ENCODE peak calls at places on chromosomes 1 and 21, in six cellular contexts. One of them, this sample, is unnamed.
A peak's percentile ranks its signal among the peaks of the same experiment; 100 is the strongest.

GRCh38 chr21:44727321-44727720 is 15.9 kb upstream of the TSPEAR start:
- DNase-seq in astrocyte of the hippocampus: no peak
- DNase-seq in esophagus muscularis mucosa: no peak
- DNase-seq in caudate nucleus: no peak
- DNase-seq in pulmonary artery endothelial cell: no peak
- DNase-seq in uterus: no peak
- DNase-seq in this sample: no peak

GRCh38 chr1:161196521-161197451 is 2.1 kb downstream of the ADAMTS4 start:
- DNase-seq in esophagus muscularis mucosa: no peak
- DNase-seq in pulmonary artery endothelial cell: no peak
- DNase-seq in caudate nucleus: no peak
- DNase-seq in astrocyte of the hippocampus: no peak
- DNase-seq in uterus: peak; percentile 68
- DNase-seq in this sample: no peak

GRCh38 chr1:231893400-231894102 is 267.0 kb downstream of the DISC1 start:
- DNase-seq in caudate nucleus: no peak
- DNase-seq in astrocyte of the hippocampus: no peak
- DNase-seq in esophagus muscularis mucosa: no peak
- DNase-seq in uterus: no peak
- DNase-seq in pulmonary artery endothelial cell: no peak
- DNase-seq in this sample: no peak

GRCh38 chr1:170010443-170010842 is 64.1 kb downstream of the KIFAP3 start:
- DNase-seq in esophagus muscularis mucosa: no peak
- DNase-seq in uterus: peak; percentile 41
- DNase-seq in astrocyte of the hippocampus: peak; percentile 53
- DNase-seq in pulmonary artery endothelial cell: peak; percentile 4
- DNase-seq in caudate nucleus: no peak
- DNase-seq in this sample: peak; percentile 43

GRCh38 chr1:152912900-152913299 is 4.6 kb downstream of the IVL start:
- DNase-seq in uterus: no peak
- DNase-seq in esophagus muscularis mucosa: no peak
- DNase-seq in astrocyte of the hippocampus: no peak
- DNase-seq in pulmonary artery endothelial cell: no peak
- DNase-seq in caudate nucleus: no peak
- DNase-seq in this sample: no peak

GRCh38 chr1:154943649-154944421 is 7.3 kb upstream of the PMVK start:
- DNase-seq in esophagus muscularis mucosa: no peak
- DNase-seq in pulmonary artery endothelial cell: no peak
- DNase-seq in caudate nucleus: no peak
- DNase-seq in uterus: no peak
- DNase-seq in astrocyte of the hippocampus: peak; percentile 52
- DNase-seq in this sample: no peak

GRCh38 chr1:32771561-32772280 is 45.4 kb downstream of the YARS1 start:
- DNase-seq in esophagus muscularis mucosa: no peak
- DNase-seq in caudate nucleus: no peak
- DNase-seq in pulmonary artery endothelial cell: no peak
- DNase-seq in astrocyte of the hippocampus: no peak
- DNase-seq in uterus: no peak
- DNase-seq in this sample: no peak

GRCh38 chr1:231800071-231800470 is 173.5 kb downstream of the DISC1 start:
- DNase-seq in uterus: no peak
- DNase-seq in pulmonary artery endothelial cell: no peak
- DNase-seq in esophagus muscularis mucosa: peak; percentile 17
- DNase-seq in caudate nucleus: no peak
- DNase-seq in astrocyte of the hippocampus: peak; percentile 73
- DNase-seq in this sample: peak; percentile 30

GRCh38 chr1:203175237-203176181 is at the start of gene MYBPH:
- DNase-seq in caudate nucleus: no peak
- DNase-seq in astrocyte of the hippocampus: no peak
- DNase-seq in esophagus muscularis mucosa: no peak
- DNase-seq in uterus: no peak
- DNase-seq in pulmonary artery endothelial cell: no peak
- DNase-seq in this sample: no peak

GRCh38 chr1:16114527-16115467 is 41.1 kb downstream of the EPHA2 start:
- DNase-seq in astrocyte of the hippocampus: peak; percentile 34
- DNase-seq in uterus: no peak
- DNase-seq in pulmonary artery endothelial cell: no peak
- DNase-seq in caudate nucleus: no peak
- DNase-seq in esophagus muscularis mucosa: no peak
- DNase-seq in this sample: no peak

GRCh38 chr1:91650764-91651163 is 150.1 kb downstream of the CDC7 start:
- DNase-seq in pulmonary artery endothelial cell: peak; percentile 40
- DNase-seq in astrocyte of the hippocampus: peak; percentile 61
- DNase-seq in caudate nucleus: no peak
- DNase-seq in esophagus muscularis mucosa: peak; percentile 93
- DNase-seq in uterus: peak; percentile 95
- DNase-seq in this sample: peak; percentile 98

GRCh38 chr1:226882187-226882586 is 11.8 kb downstream of the PSEN2 start:
- DNase-seq in pulmonary artery endothelial cell: no peak
- DNase-seq in astrocyte of the hippocampus: no peak
- DNase-seq in uterus: no peak
- DNase-seq in caudate nucleus: no peak
- DNase-seq in esophagus muscularis mucosa: no peak
- DNase-seq in this sample: no peak

GRCh38 chr1:12161662-12162458 is 4.9 kb upstream of the TNFRSF1B start:
- DNase-seq in caudate nucleus: peak; percentile 34
- DNase-seq in pulmonary artery endothelial cell: peak; percentile 88
- DNase-seq in uterus: peak; percentile 90
- DNase-seq in esophagus muscularis mucosa: peak; percentile 95
- DNase-seq in astrocyte of the hippocampus: peak; percentile 77
- DNase-seq in this sample: peak; percentile 58

GRCh38 chr21:34501716-34502115 is 10.3 kb downstream of the KCNE1 start:
- DNase-seq in astrocyte of the hippocampus: no peak
- DNase-seq in uterus: no peak
- DNase-seq in pulmonary artery endothelial cell: no peak
- DNase-seq in esophagus muscularis mucosa: no peak
- DNase-seq in caudate nucleus: no peak
- DNase-seq in this sample: no peak

GRCh38 chr1:90391116-90391515 is 326.0 kb downstream of the BARHL2 start:
- DNase-seq in caudate nucleus: no peak
- DNase-seq in astrocyte of the hippocampus: peak; percentile 61
- DNase-seq in uterus: no peak
- DNase-seq in pulmonary artery endothelial cell: peak; percentile 19
- DNase-seq in esophagus muscularis mucosa: no peak
- DNase-seq in this sample: peak; percentile 60

GRCh38 chr1:167566766-167567165 is 13.2 kb upstream of the CREG1 start:
- DNase-seq in esophagus muscularis mucosa: no peak
- DNase-seq in caudate nucleus: no peak
- DNase-seq in astrocyte of the hippocampus: no peak
- DNase-seq in pulmonary artery endothelial cell: no peak
- DNase-seq in uterus: no peak
- DNase-seq in this sample: no peak

GRCh38 chr1:9688599-9688998 is 37.1 kb downstream of the PIK3CD start:
- DNase-seq in uterus: no peak
- DNase-seq in caudate nucleus: no peak
- DNase-seq in esophagus muscularis mucosa: no peak
- DNase-seq in astrocyte of the hippocampus: no peak
- DNase-seq in pulmonary artery endothelial cell: no peak
- DNase-seq in this sample: no peak

GRCh38 chr1:203682401-203683383 is 56.1 kb downstream of the ATP2B4 start:
- DNase-seq in pulmonary artery endothelial cell: peak; percentile 54
- DNase-seq in uterus: peak; percentile 43
- DNase-seq in astrocyte of the hippocampus: no peak
- DNase-seq in caudate nucleus: no peak
- DNase-seq in esophagus muscularis mucosa: no peak
- DNase-seq in this sample: peak; percentile 16

GRCh38 chr1:223712184-223712855 is at the start of gene CAPN2:
- DNase-seq in astrocyte of the hippocampus: peak; percentile 97
- DNase-seq in esophagus muscularis mucosa: no peak
- DNase-seq in pulmonary artery endothelial cell: peak; percentile 60
- DNase-seq in caudate nucleus: peak; percentile 64
- DNase-seq in uterus: peak; percentile 76
- DNase-seq in this sample: peak; percentile 59

GRCh38 chr1:3432306-3432705 is 22.2 kb upstream of the ARHGEF16 start:
- DNase-seq in caudate nucleus: no peak
- DNase-seq in astrocyte of the hippocampus: no peak
- DNase-seq in pulmonary artery endothelial cell: no peak
- DNase-seq in uterus: no peak
- DNase-seq in esophagus muscularis mucosa: no peak
- DNase-seq in this sample: no peak

GRCh38 chr1:225658041-225658440 is 5.1 kb upstream of the ENAH start:
- DNase-seq in caudate nucleus: no peak
- DNase-seq in pulmonary artery endothelial cell: no peak
- DNase-seq in esophagus muscularis mucosa: no peak
- DNase-seq in uterus: no peak
- DNase-seq in astrocyte of the hippocampus: no peak
- DNase-seq in this sample: no peak

GRCh38 chr1:35202048-35202719 is 9.2 kb upstream of the SFPQ start:
- DNase-seq in uterus: peak; percentile 68
- DNase-seq in astrocyte of the hippocampus: peak; percentile 90
- DNase-seq in esophagus muscularis mucosa: no peak
- DNase-seq in pulmonary artery endothelial cell: peak; percentile 56
- DNase-seq in caudate nucleus: peak; percentile 53
- DNase-seq in this sample: peak; percentile 84

GRCh38 chr1:10107985-10108663 is 75.4 kb downstream of the UBE4B start:
- DNase-seq in astrocyte of the hippocampus: peak; percentile 96
- DNase-seq in caudate nucleus: no peak
- DNase-seq in esophagus muscularis mucosa: no peak
- DNase-seq in uterus: no peak
- DNase-seq in pulmonary artery endothelial cell: peak; percentile 75
- DNase-seq in this sample: peak; percentile 90

GRCh38 chr1:43058545-43059360 is 100.1 kb upstream of the SLC2A1 start:
- DNase-seq in esophagus muscularis mucosa: no peak
- DNase-seq in caudate nucleus: no peak
- DNase-seq in uterus: no peak
- DNase-seq in astrocyte of the hippocampus: peak; percentile 67
- DNase-seq in pulmonary artery endothelial cell: no peak
- DNase-seq in this sample: peak; percentile 66

GRCh38 chr1:222909586-222909985 is 94.7 kb downstream of the DISP1 start:
- DNase-seq in caudate nucleus: no peak
- DNase-seq in astrocyte of the hippocampus: no peak
- DNase-seq in pulmonary artery endothelial cell: no peak
- DNase-seq in esophagus muscularis mucosa: no peak
- DNase-seq in uterus: no peak
- DNase-seq in this sample: peak; percentile 51

GRCh38 chr1:18288609-18289219 is 181.1 kb downstream of the IGSF21 start:
- DNase-seq in uterus: no peak
- DNase-seq in astrocyte of the hippocampus: no peak
- DNase-seq in caudate nucleus: no peak
- DNase-seq in esophagus muscularis mucosa: no peak
- DNase-seq in pulmonary artery endothelial cell: no peak
- DNase-seq in this sample: no peak

GRCh38 chr1:8540266-8540926 is 222.5 kb downstream of the SLC45A1 start:
- DNase-seq in pulmonary artery endothelial cell: no peak
- DNase-seq in uterus: peak; percentile 86
- DNase-seq in caudate nucleus: no peak
- DNase-seq in esophagus muscularis mucosa: no peak
- DNase-seq in astrocyte of the hippocampus: no peak
- DNase-seq in this sample: peak; percentile 94

GRCh38 chr21:21751286-21751685 is 753.1 kb downstream of the NCAM2 start:
- DNase-seq in esophagus muscularis mucosa: no peak
- DNase-seq in pulmonary artery endothelial cell: no peak
- DNase-seq in caudate nucleus: no peak
- DNase-seq in astrocyte of the hippocampus: no peak
- DNase-seq in uterus: no peak
- DNase-seq in this sample: no peak

GRCh38 chr1:30033276-30034104 is 689.9 kb downstream of the MATN1 start:
- DNase-seq in pulmonary artery endothelial cell: no peak
- DNase-seq in uterus: no peak
- DNase-seq in esophagus muscularis mucosa: peak; percentile 75
- DNase-seq in astrocyte of the hippocampus: no peak
- DNase-seq in caudate nucleus: no peak
- DNase-seq in this sample: peak; percentile 34

GRCh38 chr21:31624961-31625491 is 34.5 kb upstream of the SOD1 start:
- DNase-seq in esophagus muscularis mucosa: no peak
- DNase-seq in pulmonary artery endothelial cell: no peak
- DNase-seq in caudate nucleus: no peak
- DNase-seq in uterus: no peak
- DNase-seq in astrocyte of the hippocampus: no peak
- DNase-seq in this sample: no peak

GRCh38 chr1:67597336-67597735 is 87.7 kb upstream of the GADD45A start:
- DNase-seq in esophagus muscularis mucosa: no peak
- DNase-seq in caudate nucleus: no peak
- DNase-seq in astrocyte of the hippocampus: no peak
- DNase-seq in uterus: no peak
- DNase-seq in pulmonary artery endothelial cell: no peak
- DNase-seq in this sample: no peak

GRCh38 chr1:165539306-165539705 is 4.5 kb upstream of the LRRC52 start:
- DNase-seq in pulmonary artery endothelial cell: no peak
- DNase-seq in uterus: no peak
- DNase-seq in esophagus muscularis mucosa: peak; percentile 42
- DNase-seq in caudate nucleus: no peak
- DNase-seq in astrocyte of the hippocampus: peak; percentile 10
- DNase-seq in this sample: peak; percentile 9

GRCh38 chr1:227666286-227666685 is 68.8 kb downstream of the JMJD4 start:
- DNase-seq in esophagus muscularis mucosa: no peak
- DNase-seq in uterus: no peak
- DNase-seq in caudate nucleus: no peak
- DNase-seq in astrocyte of the hippocampus: no peak
- DNase-seq in pulmonary artery endothelial cell: no peak
- DNase-seq in this sample: no peak

This sample was measured in renal cortical epithelial cell.